ENCODE peak calls at places on chromosomes 3 and 15, in four cellular contexts. H, Z, R and L are unnamed samples.
A peak's percentile ranks its signal among the peaks of the same experiment; 100 is the strongest.

GRCh38 chr3:180306691-180307090 is 270.0 kb upstream of the PEX5L start:
- DNase-seq in H (no peak), Z (no peak), R (no peak), L (no peak)

GRCh38 chr3:127538569-127538968 is 52.0 kb downstream of the TPRA1 start:
- DNase-seq in H (no peak), Z (no peak), R (no peak), L (no peak)

GRCh38 chr15:67164811-67165652 is 89.4 kb downstream of the AAGAB start:
- DNase-seq in H (no peak), Z (no peak), R (peak; percentile 63), L (no peak)

GRCh38 chr3:179451335-179452165 is at the start of gene GNB4:
- DNase-seq in H (peak; percentile 83), Z (peak; percentile 80), R (peak; percentile 86), L (peak; percentile 63)

GRCh38 chr15:80455051-80455648 is 51.0 kb downstream of the ARNT2 start:
- DNase-seq in H (no peak), Z (no peak), R (no peak), L (no peak)

GRCh38 chr3:188559856-188560255 is 405.9 kb downstream of the LPP start:
- DNase-seq in H (no peak), Z (no peak), R (no peak), L (no peak)

GRCh38 chr3:23183731-23184130 is 19.4 kb upstream of the UBE2E2 start:
- DNase-seq in H (peak; percentile 15), Z (no peak), R (no peak), L (peak; percentile 65)

GRCh38 chr3:81643721-81644120 is 117.7 kb downstream of the GBE1 start:
- DNase-seq in H (no peak), Z (no peak), R (no peak), L (peak; percentile 28)

GRCh38 chr15:36161781-36162212 is 417.6 kb upstream of the CDIN1 start:
- DNase-seq in H (no peak), Z (no peak), R (no peak), L (peak; percentile 11)
- TF ChIP-seq CTCF in H (no peak), Z (no peak), R (no peak), L (no peak)

GRCh38 chr3:97954193-97954827 is 17.9 kb downstream of the RIOX2 start:
- DNase-seq in H (no peak), Z (no peak), R (no peak), L (no peak)

GRCh38 chr3:97958796-97959195 is 13.4 kb downstream of the RIOX2 start:
- DNase-seq in H (no peak), Z (no peak), R (no peak), L (no peak)

GRCh38 chr3:97957617-97958311 is 14.5 kb downstream of the RIOX2 start:
- DNase-seq in H (no peak), Z (peak; percentile 21), R (no peak), L (no peak)

GRCh38 chr3:97958396-97958795 is 13.8 kb downstream of the RIOX2 start:
- DNase-seq in H (no peak), Z (no peak), R (no peak), L (no peak)

DNA sequence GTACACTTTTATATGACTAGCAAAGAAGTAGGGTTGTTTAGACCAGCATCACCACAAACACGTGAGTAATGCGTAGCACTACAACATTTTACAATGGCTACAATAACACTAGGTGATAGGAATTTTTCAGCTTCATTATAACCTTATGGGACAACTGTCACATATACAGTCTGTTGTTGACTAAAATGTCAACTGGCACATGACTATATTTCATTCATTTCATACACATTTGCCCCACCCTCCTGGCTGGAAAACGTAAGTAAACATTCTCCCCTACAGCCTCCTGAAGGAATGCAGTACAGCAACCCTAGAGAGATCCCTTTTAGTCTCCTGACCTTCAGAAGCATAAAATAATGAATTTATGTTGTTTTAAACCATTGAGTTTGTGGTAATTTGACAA is 16.2 kb downstream of the RIOX2 start:
- DNase-seq in H (no peak), Z (no peak), R (no peak), L (no peak)
- H3K4me1 ChIP-seq in H (no peaks in the 10 kb centered on the region), Z (peaks cover 59% of the 10 kb centered on the region), R (peaks cover 4% of the 10 kb centered on the region), L (no peaks in the 10 kb centered on the region)

DNA sequence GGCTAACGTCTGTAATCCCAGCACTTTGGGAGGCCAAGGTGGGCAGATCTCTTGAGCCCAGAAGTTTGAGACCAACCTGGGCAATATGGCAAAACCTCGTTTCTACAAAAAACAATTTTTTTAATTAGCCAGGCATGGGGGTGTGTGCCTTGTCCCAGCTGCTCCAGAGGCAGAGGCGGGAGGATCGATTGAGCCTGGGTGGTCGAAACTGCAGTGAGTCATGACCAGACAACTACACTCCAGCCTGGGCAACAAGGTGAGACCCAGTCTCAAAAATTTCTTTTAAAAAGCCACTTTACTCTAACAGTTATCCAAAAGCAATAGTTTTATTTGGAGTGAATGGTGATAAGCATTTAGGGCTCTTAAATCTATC is 12.5 kb downstream of the TRIM59 start:
- DNase-seq in H (no peak), Z (no peak), R (no peak), L (no peak)
- TF ChIP-seq CTCF in H (no peak), Z (no peak), R (no peak), L (no peak)

DNA sequence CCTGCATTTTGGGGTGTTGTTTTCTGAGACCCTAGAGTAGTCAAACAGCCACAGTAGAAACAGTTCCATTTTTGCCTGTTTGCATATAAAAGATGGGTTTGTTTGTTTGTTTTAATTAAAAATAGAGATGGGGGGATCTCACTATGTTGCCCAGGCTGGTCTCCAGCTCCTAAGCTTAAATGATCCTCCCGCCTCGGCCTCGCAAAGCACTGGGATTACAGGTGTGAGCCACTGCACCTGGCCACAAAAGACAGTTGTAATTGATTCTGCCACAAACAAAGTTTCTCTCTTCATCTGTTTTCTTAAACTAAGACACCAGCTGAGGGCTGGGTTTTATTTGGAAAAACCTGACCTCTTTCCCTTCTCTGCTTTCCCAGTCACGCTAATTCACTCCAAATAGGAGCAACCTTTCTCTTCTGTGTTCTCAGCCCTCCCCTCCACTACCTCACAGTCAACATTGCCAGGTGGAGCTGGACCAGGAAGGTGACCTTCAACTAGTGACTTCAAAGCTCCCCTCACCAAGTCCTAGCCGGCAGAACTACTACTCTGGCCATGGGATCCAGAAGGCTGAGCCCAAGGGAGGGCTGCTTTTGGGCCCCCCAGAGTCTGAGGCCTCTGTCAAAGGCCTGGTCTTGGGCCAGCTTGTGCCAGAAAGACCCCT is 1.5 kb upstream of the IDH2 start:
- DNase-seq in H (no peak), Z (no peak), R (no peak), L (no peak)
- H3K4me1 ChIP-seq in H (peaks cover 27% of the 10 kb centered on the region), Z (peaks cover 59% of the 10 kb centered on the region), R (peaks cover 53% of the 10 kb centered on the region), L (peaks cover 9% of the 10 kb centered on the region)

GRCh38 chr3:154314152-154314551 is 10.1 kb downstream of the DHX36 start:
- DNase-seq in H (no peak), Z (no peak), R (no peak), L (no peak)
- TF ChIP-seq CTCF in H (no peak), Z (no peak), R (no peak), L (no peak)

GRCh38 chr15:20659265-20659664 is 117.7 kb upstream of the GOLGA6L6 start:
- DNase-seq in H (no peak), Z (no peak), R (no peak), L (peak; percentile 45)
- H3K4me1 ChIP-seq in H (no peaks in the 10 kb centered on the region), Z (no peaks in the 10 kb centered on the region), R (no peaks in the 10 kb centered on the region), L (no peaks in the 10 kb centered on the region)